ENCODE peak calls at places on chromosomes 2 and 18, in five cellular contexts. U, Y, R, G and T are unnamed samples.
A peak's percentile ranks its signal among the peaks of the same experiment; 100 is the strongest.

GRCh38 chr2:170332676-170333402 is 154.9 kb downstream of the MYO3B start:
- DNase-seq in Y (no peak), G (no peak), R (no peak), U (peak; percentile 83), T (no peak)

GRCh38 chr2:45782968-45783367 is 131.5 kb downstream of the PRKCE start:
- DNase-seq in R (no peak), G (no peak), Y (no peak), U (no peak), T (no peak)

GRCh38 chr2:134433469-134433868 is 179.6 kb downstream of the MGAT5 start:
- DNase-seq in U (no peak), R (no peak), Y (no peak), G (peak; percentile 45), T (no peak)

GRCh38 chr2:138948070-138948539 is 167.9 kb upstream of the NXPH2 start:
- DNase-seq in G (no peak), Y (peak; percentile 21), U (no peak), R (no peak), T (peak; percentile 19)

GRCh38 chr2:6863792-6864191 is 1.9 kb downstream of the CMPK2 start:
- DNase-seq in U (no peak), R (no peak), Y (no peak), G (peak; percentile 9), T (no peak)

GRCh38 chr18:33577688-33578370 is at the start of gene ASXL3:
- DNase-seq in Y (no peak), R (no peak), U (peak; percentile 82), G (peak; percentile 91), T (peak; percentile 42)

GRCh38 chr2:187527262-187527661 is 27.0 kb downstream of the TFPI start:
- DNase-seq in Y (peak; percentile 19), U (no peak), G (no peak), R (no peak), T (peak; percentile 13)

GRCh38 chr2:75518638-75519465 is 41.9 kb downstream of the EVA1A start:
- DNase-seq in Y (no peak), U (no peak), G (no peak), R (no peak), T (no peak)

GRCh38 chr2:229909090-229909489 is 12.7 kb downstream of the TRIP12 start:
- DNase-seq in U (no peak), Y (no peak), R (no peak), G (no peak), T (no peak)

GRCh38 chr2:99079226-99079625 is 62.3 kb upstream of the C2orf15 start:
- DNase-seq in Y (no peak), U (no peak), G (no peak), R (no peak), T (no peak)

GRCh38 chr2:166926657-166927056 is 38.4 kb downstream of the XIRP2 start:
- DNase-seq in G (peak; percentile 5), R (no peak), Y (no peak), U (no peak), T (no peak)

GRCh38 chr2:112740522-112740921 is 19.7 kb downstream of the NT5DC4 start:
- DNase-seq in G (no peak), Y (no peak), U (no peak), R (no peak), T (no peak)

GRCh38 chr2:60440080-60440753 is 113.2 kb downstream of the BCL11A start:
- DNase-seq in G (no peak), U (no peak), R (no peak), Y (no peak), T (no peak)

GRCh38 chr18:8800041-8800441 is 94.7 kb downstream of the MTCL1 start:
- DNase-seq in R (no peak), U (no peak), G (no peak), Y (no peak), T (peak; percentile 66)

GRCh38 chr2:238122287-238123217 is 15.9 kb upstream of the KLHL30 start:
- DNase-seq in U (no peak), R (no peak), G (no peak), Y (no peak), T (no peak)

GRCh38 chr2:133561045-133561852 is 7.0 kb downstream of the NCKAP5 start:
- DNase-seq in G (peak; percentile 66), U (peak; percentile 50), R (no peak), Y (no peak), T (peak; percentile 66)

GRCh38 chr2:159859583-159859982 is 61.6 kb upstream of the CD302 start:
- DNase-seq in Y (no peak), G (no peak), U (no peak), R (no peak), T (no peak)

GRCh38 chr2:227430644-227431043 is 41.3 kb upstream of the AGFG1 start:
- DNase-seq in R (no peak), Y (no peak), G (no peak), U (no peak), T (no peak)

GRCh38 chr2:219630770-219631405 is 3.5 kb downstream of the SLC4A3 start:
- DNase-seq in R (no peak), U (no peak), G (no peak), Y (no peak), T (no peak)

GRCh38 chr18:48460929-48461583 is 51.9 kb upstream of the ZBTB7C start:
- DNase-seq in R (no peak), G (no peak), Y (no peak), U (no peak), T (no peak)